ENCODE peak calls at places on chromosomes 1 and 21, in four cellular contexts. P, S, A and O are unnamed samples.

GRCh38 chr1:64564891-64565290 is 95.0 kb downstream of the CACHD1 start:
- DNase-seq in A (no peak), S (no peak), P (no peak), O (no peak)

GRCh38 chr1:239429163-239429562 is 42.8 kb downstream of the CHRM3 start:
- DNase-seq in P (no peak), S (no peak), A (no peak), O (no peak)

GRCh38 chr1:177983824-177984528 is 14.1 kb upstream of the SEC16B start:
- DNase-seq in S (peak; percentile 60), A (peak; percentile 53), P (peak; percentile 44), O (no peak)

GRCh38 chr1:179080866-179081695 is 789 bp upstream of the TOR3A start:
- DNase-seq in P (no peak), S (no peak), A (no peak), O (peak; percentile 39)

GRCh38 chr1:109048335-109048734 is 6.4 kb upstream of the WDR47 start:
- DNase-seq in S (no peak), A (no peak), P (no peak), O (no peak)

GRCh38 chr1:35788139-35788538 is 18.4 kb upstream of the CLSPN start:
- DNase-seq in S (no peak), A (no peak), P (no peak), O (no peak)

GRCh38 chr1:47213230-47213676 is 18.8 kb downstream of the TAL1 start:
- DNase-seq in A (no peak), P (no peak), S (no peak), O (no peak)

GRCh38 chr1:48810740-48811139 is 34.0 kb upstream of the BEND5 start:
- DNase-seq in S (no peak), A (no peak), P (no peak), O (no peak)

GRCh38 chr21:32900814-32901213 is 124.9 kb upstream of the OLIG2 start:
- DNase-seq in P (no peak), S (no peak), A (no peak), O (no peak)

GRCh38 chr1:26959722-26960624 is at the start of gene KDF1:
- DNase-seq in S (no peak), A (no peak), P (no peak), O (peak; percentile 60)

GRCh38 chr1:167412072-167412471 is 106.3 kb downstream of the CD247 start:
- DNase-seq in P (no peak), A (no peak), S (no peak), O (no peak)

GRCh38 chr1:52454779-52455178 is 50.4 kb downstream of the PRPF38A start:
- DNase-seq in A (no peak), P (no peak), S (no peak), O (no peak)

GRCh38 chr1:234674218-234674815 is 64.3 kb upstream of the IRF2BP2 start:
- DNase-seq in S (no peak), A (no peak), P (no peak), O (no peak)

GRCh38 chr1:204072951-204073836 is at the start of gene SOX13:
- DNase-seq in A (peak; percentile 80), S (peak; percentile 92), P (peak; percentile 85), O (peak; percentile 22)

GRCh38 chr1:51941528-51941927 is 49.0 kb downstream of the RAB3B start:
- DNase-seq in S (no peak), A (no peak), P (no peak), O (no peak)

GRCh38 chr1:66503841-66504470 is 30.0 kb upstream of the SGIP1 start:
- DNase-seq in S (peak; percentile 43), A (peak; percentile 52), P (no peak), O (peak; percentile 16)

GRCh38 chr1:220217383-220217988 is 54.8 kb downstream of the RAB3GAP2 start:
- DNase-seq in A (no peak), S (no peak), P (no peak), O (no peak)

GRCh38 chr1:37677808-37678207 is 14.5 kb upstream of the CDCA8 start:
- DNase-seq in A (no peak), S (no peak), P (no peak), O (no peak)

DNA sequence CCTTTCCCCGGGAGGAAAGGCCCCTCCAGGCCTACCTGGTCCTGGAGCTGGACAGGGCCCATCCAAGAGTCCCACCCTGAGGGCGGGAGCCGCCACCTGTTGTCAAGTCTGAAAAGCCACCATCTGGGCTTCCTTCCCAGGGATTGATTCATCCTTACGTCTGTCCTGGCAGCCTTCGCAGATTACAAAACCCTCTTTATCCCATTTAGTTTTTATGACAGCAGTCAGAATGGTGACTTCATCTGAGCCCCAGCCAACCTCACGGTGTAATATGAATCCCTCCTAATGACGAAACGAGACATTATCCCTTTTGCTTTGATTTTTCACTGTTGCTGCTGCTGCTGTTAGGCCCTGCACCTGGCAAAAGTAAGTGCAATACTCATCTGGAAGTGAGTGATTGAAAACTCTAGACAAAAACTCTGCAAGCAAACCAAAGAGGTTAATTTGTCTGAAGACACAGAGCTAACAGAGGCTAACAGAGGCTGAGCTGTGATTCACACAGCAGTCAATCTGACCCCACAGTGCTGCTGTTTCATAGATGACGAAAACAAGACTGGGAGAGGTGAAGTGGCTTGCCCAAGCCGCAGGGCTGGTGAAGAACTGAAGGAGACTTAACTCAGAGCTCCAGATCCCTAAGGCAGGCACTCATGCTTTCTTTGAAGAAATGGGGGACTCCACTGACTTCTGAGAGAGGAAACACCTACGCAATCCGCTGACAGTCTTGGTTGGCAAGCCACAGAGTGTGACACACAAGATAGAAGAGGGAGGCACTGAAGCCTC is 30.0 kb upstream of the S100A7 start:
- DNase-seq in S (peak; percentile 92), A (no peak), P (peak; percentile 82), O (peak; percentile 41)
- H3K4me1 ChIP-seq in S (peaks cover 44% of the 10 kb centered on the region), A (peaks cover 7% of the 10 kb centered on the region), P (peaks cover 15% of the 10 kb centered on the region), O (no peaks in the 10 kb centered on the region)

GRCh38 chr1:207919523-207920210 is 8.7 kb upstream of the CD34 start:
- DNase-seq in S (no peak), A (no peak), P (no peak), O (no peak)
- H3K36me3 ChIP-seq in S (no peaks in the 10 kb centered on the region), A (no peaks in the 10 kb centered on the region), P (no peaks in the 10 kb centered on the region), O (no peaks in the 10 kb centered on the region)

GRCh38 chr1:1780598-1781525 is 2.6 kb upstream of the NADK start:
- DNase-seq in P (no peak), S (no peak), A (no peak), O (no peak)
- H3K27ac ChIP-seq in P (peak overlapping the region; percentile 23), S (peak overlapping the region; percentile 73), A (no peak overlapping the region), O (peak overlapping the region; percentile 78)

DNA sequence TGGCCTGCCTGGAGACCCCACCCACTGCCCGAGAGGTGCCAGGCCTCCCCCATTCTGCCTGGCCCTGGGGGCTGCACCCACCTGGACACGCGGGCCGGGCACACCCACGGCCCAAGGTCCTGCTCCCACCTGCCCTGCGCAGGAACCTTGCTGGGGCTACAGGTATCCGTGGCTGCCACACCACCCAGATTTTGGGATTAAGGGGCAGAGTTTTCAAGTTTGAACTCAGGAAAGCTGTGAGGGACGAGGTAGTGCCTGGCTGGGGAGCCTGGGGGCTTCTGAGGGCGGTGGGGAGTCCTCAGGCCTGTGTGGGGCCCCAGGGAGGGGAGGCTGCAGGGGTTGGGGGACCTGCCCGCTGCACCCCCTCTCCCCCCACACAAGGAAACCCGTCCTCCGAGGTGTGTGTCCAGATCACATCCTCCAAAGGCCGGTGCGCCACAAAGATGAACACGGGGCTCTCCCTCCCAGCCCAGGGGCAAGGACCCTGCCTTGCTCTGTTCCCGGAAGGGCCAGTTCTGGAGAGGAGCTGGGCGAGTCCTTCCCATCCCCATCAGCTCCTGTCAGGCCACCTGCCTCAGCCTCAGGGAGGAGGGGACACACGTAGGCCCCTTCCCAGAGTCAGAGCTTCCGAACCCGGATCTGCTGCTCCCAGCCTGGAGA is 2.7 kb upstream of the TTLL10 start:
- DNase-seq in P (peak; percentile 9), S (no peak), A (no peak), O (no peak)
- H3K4me1 ChIP-seq in P (peaks cover 2% of the 10 kb centered on the region), S (no peaks in the 10 kb centered on the region), A (peaks cover 17% of the 10 kb centered on the region), O (peaks cover 47% of the 10 kb centered on the region)

DNA sequence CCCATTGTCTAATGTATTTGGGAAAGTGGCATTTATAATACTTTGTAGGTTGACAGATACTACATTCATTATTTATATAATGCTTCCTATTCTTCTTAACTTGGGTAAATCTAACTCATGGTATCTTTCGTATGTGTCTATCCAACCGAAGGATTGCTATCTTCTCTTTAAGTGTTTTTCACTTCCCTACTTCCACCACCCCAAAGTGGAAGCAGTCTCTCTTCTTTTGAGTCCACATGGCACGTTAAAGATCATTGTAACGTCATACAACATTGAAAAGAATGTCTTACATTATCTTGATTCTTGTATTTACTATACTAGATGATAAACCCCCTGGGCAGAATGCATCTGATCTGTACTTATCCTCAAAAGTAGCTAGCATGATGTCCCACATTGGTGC is 21.2 kb downstream of the ATP1A1 start:
- DNase-seq in S (no peak), A (no peak), P (no peak), O (no peak)
- H3K36me3 ChIP-seq in S (peaks cover 97% of the 10 kb centered on the region), A (peaks cover 100% of the 10 kb centered on the region), P (peaks cover 100% of the 10 kb centered on the region), O (peaks cover 93% of the 10 kb centered on the region)

DNA sequence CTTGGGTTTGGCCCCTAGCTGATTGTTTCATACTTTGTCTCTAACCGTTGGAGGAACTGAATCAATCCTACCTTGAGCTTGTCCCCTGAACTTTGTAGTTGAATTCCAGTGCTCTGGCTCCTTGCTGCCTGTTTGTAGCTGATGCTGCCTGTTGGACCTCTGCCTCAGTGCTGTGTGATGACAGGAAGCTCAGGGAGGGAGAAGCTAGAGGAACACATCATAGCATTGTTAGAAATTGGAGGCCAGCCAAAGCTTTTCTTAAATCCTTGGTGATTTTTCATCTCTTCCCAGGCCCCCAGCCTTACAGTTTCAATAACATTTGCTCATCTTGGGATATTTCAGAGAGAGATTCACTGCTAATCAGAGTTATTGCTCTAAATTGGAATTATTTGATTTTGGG is 34.0 kb downstream of the MACF1 start:
- DNase-seq in P (no peak), A (no peak), S (no peak), O (no peak)
- H3K27ac ChIP-seq in P (no peak overlapping the region), A (no peak overlapping the region), S (peak overlapping the region; percentile 27), O (peak overlapping the region; percentile 21)

GRCh38 chr1:15838721-15839120 is 8.8 kb upstream of the SPEN start:
- DNase-seq in A (no peak), S (no peak), P (no peak), O (no peak)
- H3K4me1 ChIP-seq in A (peaks cover 3% of the 10 kb centered on the region), S (no peaks in the 10 kb centered on the region), P (no peaks in the 10 kb centered on the region), O (peaks cover 9% of the 10 kb centered on the region)

GRCh38 chr1:175810305-175810704 is 66.9 kb upstream of the TNR start:
- DNase-seq in S (no peak), A (no peak), P (no peak), O (no peak)
- H3K36me3 ChIP-seq in S (no peaks in the 10 kb centered on the region), A (no peaks in the 10 kb centered on the region), P (no peaks in the 10 kb centered on the region), O (no peaks in the 10 kb centered on the region)

GRCh38 chr1:19990703-19991102 is 11.3 kb upstream of the PLA2G2A start:
- DNase-seq in S (no peak), P (no peak), A (no peak), O (no peak)
- H3K27ac ChIP-seq in S (no peak overlapping the region), P (no peak overlapping the region), A (no peak overlapping the region), O (no peak overlapping the region)

GRCh38 chr1:199335496-199335895 is 692.0 kb upstream of the NR5A2 start:
- DNase-seq in A (no peak), S (no peak), P (no peak), O (no peak)
- H3K4me1 ChIP-seq in A (no peaks in the 10 kb centered on the region), S (no peaks in the 10 kb centered on the region), P (no peaks in the 10 kb centered on the region), O (no peaks in the 10 kb centered on the region)